ENCODE peak calls at places on chromosome 12, in ten cellular contexts. P, R, H, T, J, L, K, B, C and F are unnamed samples.

GRCh38 chr12:124107299-124107698 is 134.3 kb downstream of the ZNF664 start:
- DNase-seq in P (no peak), R (no peak), H (no peak), T (no peak), J (no peak), L (no peak), K (no peak), B (no peak), C (no peak), F (no peak)

GRCh38 chr12:89528434-89528833 is 2.6 kb upstream of the POC1B start:
- DNase-seq in P (no peak), R (no peak), H (no peak), T (no peak), J (no peak), L (no peak), K (no peak), B (no peak), C (no peak), F (no peak)

GRCh38 chr12:109627633-109628032 is 54.0 kb downstream of the MVK start:
- DNase-seq in P (no peak), R (no peak), H (no peak), T (peak), J (no peak), L (no peak), K (no peak), B (no peak), C (peak), F (no peak)

GRCh38 chr12:13039557-13039956 is 4.6 kb upstream of the FAM234B start:
- DNase-seq in P (peak), R (no peak), H (no peak), T (no peak), J (no peak), L (no peak), K (no peak), B (no peak), C (no peak), F (no peak)

GRCh38 chr12:106101798-106102197 is 37.0 kb downstream of the NUAK1 start:
- DNase-seq in P (no peak), R (no peak), H (no peak), T (no peak), J (no peak), L (no peak), K (peak), B (no peak), C (no peak), F (no peak)

GRCh38 chr12:94875525-94875924 is 128.0 kb downstream of the NDUFA12 start:
- DNase-seq in P (peak), R (no peak), H (no peak), T (peak), J (peak), L (peak), K (peak), B (no peak), C (no peak), F (peak)

GRCh38 chr12:110224379-110225304 is 56.4 kb upstream of the ATP2A2 start:
- DNase-seq in P (peak), R (peak), H (peak), T (peak), J (no peak), L (no peak), K (peak), B (no peak), C (peak), F (peak)

GRCh38 chr12:6538420-6539275 is 4.3 kb downstream of the GAPDH start:
- DNase-seq in P (no peak), R (no peak), H (peak), T (peak), J (peak), L (no peak), K (peak), B (no peak), C (no peak), F (no peak)

GRCh38 chr12:27319394-27319793 is 13.2 kb upstream of the BMAL2 start:
- DNase-seq in P (no peak), R (no peak), H (peak), T (no peak), J (no peak), L (no peak), K (peak), B (no peak), C (no peak), F (peak)

GRCh38 chr12:67647547-67648305 is 819 bp upstream of the DYRK2 start:
- DNase-seq in P (peak), R (peak), H (peak), T (peak), J (peak), L (no peak), K (peak), B (peak), C (peak), F (peak)

GRCh38 chr12:12881495-12881894 is 9.9 kb upstream of the GPRC5A start:
- DNase-seq in P (no peak), R (no peak), H (peak), T (peak), J (no peak), L (no peak), K (peak), B (no peak), C (no peak), F (no peak)

GRCh38 chr12:102197789-102198188 is at the start of gene PMCH:
- DNase-seq in P (no peak), R (no peak), H (peak), T (no peak), J (no peak), L (no peak), K (no peak), B (no peak), C (no peak), F (peak)

GRCh38 chr12:112340235-112340634 is 42.0 kb downstream of the HECTD4 start:
- DNase-seq in P (no peak), R (no peak), H (no peak), T (no peak), J (no peak), L (no peak), K (no peak), B (no peak), C (no peak), F (no peak)

GRCh38 chr12:57631566-57632368 is 1.2 kb downstream of the B4GALNT1 start:
- DNase-seq in P (peak), R (no peak), H (no peak), T (no peak), J (peak), L (no peak), K (no peak), B (no peak), C (peak), F (no peak)

GRCh38 chr12:22672951-22673350 is 48.0 kb downstream of the ETNK1 start:
- DNase-seq in P (no peak), R (no peak), H (peak), T (no peak), J (no peak), L (no peak), K (peak), B (no peak), C (no peak), F (no peak)

GRCh38 chr12:111434680-111435338 is 29.1 kb downstream of the SH2B3 start:
- DNase-seq in P (peak), R (peak), H (peak), T (no peak), J (no peak), L (no peak), K (peak), B (no peak), C (peak), F (no peak)

GRCh38 chr12:21697829-21698630 is 40.4 kb upstream of the LDHB start:
- DNase-seq in P (peak), R (peak), H (peak), T (peak), J (no peak), L (no peak), K (peak), B (no peak), C (no peak), F (no peak)

GRCh38 chr12:122721057-122721545 is 4.5 kb upstream of the HCAR3 start:
- DNase-seq in P (peak), R (no peak), H (peak), T (no peak), J (no peak), L (no peak), K (no peak), B (no peak), C (no peak), F (peak)

GRCh38 chr12:30286345-30286926 is 409.2 kb downstream of the IPO8 start:
- DNase-seq in P (peak), R (no peak), H (peak), T (peak), J (no peak), L (no peak), K (peak), B (no peak), C (no peak), F (peak)

GRCh38 chr12:98151105-98151504 is 364.3 kb upstream of the TMPO start:
- DNase-seq in P (no peak), R (no peak), H (no peak), T (no peak), J (no peak), L (no peak), K (no peak), B (no peak), C (no peak), F (no peak)

GRCh38 chr12:114703060-114703493 is 19.1 kb upstream of the TBX3 start:
- DNase-seq in P (peak), R (no peak), H (no peak), T (no peak), J (peak), L (no peak), K (no peak), B (no peak), C (no peak), F (no peak)

GRCh38 chr12:85527192-85527591 is 247.2 kb downstream of the ALX1 start:
- DNase-seq in P (no peak), R (no peak), H (no peak), T (no peak), J (no peak), L (no peak), K (no peak), B (no peak), C (no peak), F (no peak)

GRCh38 chr12:42129595-42130204 is 15.0 kb downstream of the GXYLT1 start:
- DNase-seq in P (peak), R (peak), H (peak), T (peak), J (no peak), L (no peak), K (peak), B (no peak), C (peak), F (peak)

GRCh38 chr12:96510306-96510764 is 21.0 kb downstream of the CFAP54 start:
- DNase-seq in P (no peak), R (no peak), H (peak), T (no peak), J (no peak), L (no peak), K (peak), B (no peak), C (no peak), F (no peak)

GRCh38 chr12:98238513-98238912 is 276.9 kb upstream of the TMPO start:
- DNase-seq in P (no peak), R (peak), H (peak), T (no peak), J (no peak), L (no peak), K (peak), B (no peak), C (peak), F (no peak)

GRCh38 chr12:78787576-78787975 is 77.0 kb upstream of the SYT1 start:
- DNase-seq in P (no peak), R (no peak), H (no peak), T (no peak), J (no peak), L (no peak), K (peak), B (no peak), C (no peak), F (no peak)

GRCh38 chr12:63877693-63878092 is 33.2 kb downstream of the SRGAP1 start:
- DNase-seq in P (no peak), R (no peak), H (no peak), T (no peak), J (no peak), L (no peak), K (no peak), B (no peak), C (no peak), F (no peak)

GRCh38 chr12:64169999-64170398 is 52.1 kb downstream of the KICS2 start:
- DNase-seq in P (no peak), R (no peak), H (peak), T (no peak), J (no peak), L (no peak), K (no peak), B (no peak), C (no peak), F (peak)

GRCh38 chr12:7151532-7151931 is 21.4 kb downstream of the CLSTN3 start:
- DNase-seq in P (no peak), R (no peak), H (no peak), T (no peak), J (no peak), L (no peak), K (no peak), B (no peak), C (no peak), F (no peak)

GRCh38 chr12:50732591-50732990 is 31.3 kb upstream of the ATF1 start:
- DNase-seq in P (no peak), R (no peak), H (peak), T (peak), J (no peak), L (peak), K (peak), B (no peak), C (peak), F (peak)

GRCh38 chr12:115185529-115185928 is 501.6 kb upstream of the TBX3 start:
- DNase-seq in P (peak), R (no peak), H (peak), T (no peak), J (no peak), L (no peak), K (peak), B (no peak), C (no peak), F (no peak)

GRCh38 chr12:95487024-95487423 is 13.1 kb downstream of the METAP2 start:
- DNase-seq in P (no peak), R (no peak), H (no peak), T (no peak), J (no peak), L (no peak), K (no peak), B (no peak), C (no peak), F (no peak)

GRCh38 chr12:3201741-3202500 is 124.7 kb downstream of the TSPAN9 start:
- DNase-seq in P (no peak), R (no peak), H (no peak), T (no peak), J (no peak), L (no peak), K (peak), B (no peak), C (no peak), F (no peak)
- TF ChIP-seq CTCF in P (peak), R (no peak), H (no peak), T (no peak), J (peak), L (no peak), K (no peak), B (no peak), C (no peak), F (no peak)

DNA sequence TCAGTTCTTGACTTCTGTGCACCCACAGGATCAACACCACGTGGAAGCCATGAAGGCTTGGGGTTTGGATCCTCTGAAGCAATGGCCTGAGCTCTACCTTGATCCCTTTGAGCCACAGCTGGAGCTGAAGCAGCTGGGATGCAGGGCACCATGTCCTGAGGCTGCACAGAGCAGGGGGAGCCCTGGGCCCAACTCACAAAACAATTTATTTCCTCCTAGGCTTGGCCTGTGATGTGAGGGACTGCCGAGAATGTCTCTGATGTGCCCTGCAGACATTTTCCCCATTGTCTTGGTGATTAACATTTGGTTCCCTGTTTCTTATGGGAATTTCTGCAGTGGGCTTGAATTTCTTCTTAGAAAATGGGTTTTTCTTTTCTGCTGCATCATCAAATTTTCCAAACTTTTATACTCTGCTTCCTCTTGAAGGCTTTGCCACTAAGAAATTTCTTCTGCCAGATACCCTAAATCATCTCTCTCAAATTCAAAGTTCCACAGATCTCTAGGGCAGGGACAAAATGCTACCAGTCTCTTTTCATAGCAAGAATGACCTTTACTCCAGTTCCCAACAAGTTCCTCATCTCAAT is 288.2 kb downstream of the CCDC59 start:
- DNase-seq in P (no peak), R (no peak), H (no peak), T (no peak), J (peak), L (no peak), K (no peak), B (no peak), C (no peak), F (no peak)
- H3K27ac ChIP-seq in P (no peak), R (no peak), H (no peak), T (no peak), J (no peak), L (no peak), K (no peak), B (no peak), C (no peak), F (no peak)

GRCh38 chr12:66555113-66555512 is 123.8 kb downstream of the GRIP1 start:
- DNase-seq in P (no peak), R (no peak), H (peak), T (no peak), J (no peak), L (no peak), K (no peak), B (no peak), C (no peak), F (no peak)
- TF ChIP-seq CTCF in P (no peak), R (no peak), H (no peak), T (no peak), J (peak), L (no peak), K (no peak), B (no peak), C (no peak), F (no peak)

DNA sequence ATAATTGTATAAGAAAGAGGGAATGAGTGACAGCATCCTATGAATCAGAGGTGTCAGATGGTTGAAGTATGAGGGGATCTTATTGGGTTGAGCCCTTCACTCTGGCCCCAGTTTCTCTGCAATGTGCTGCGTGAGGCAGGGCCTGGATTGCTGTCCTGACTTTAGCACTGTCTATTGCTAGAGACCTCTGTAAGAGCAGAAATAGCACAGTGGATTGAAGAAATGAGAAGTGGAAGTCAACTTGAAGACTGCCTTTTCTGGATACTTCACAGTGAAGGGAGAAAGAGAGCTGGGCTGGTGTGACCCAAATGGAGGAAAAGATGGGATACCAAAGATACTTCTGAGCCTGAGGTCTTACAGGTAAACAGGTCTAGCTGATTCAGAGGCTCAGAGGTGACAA is 5.8 kb downstream of the ASCL4 start:
- DNase-seq in P (no peak), R (no peak), H (no peak), T (no peak), J (no peak), L (no peak), K (no peak), B (no peak), C (no peak), F (no peak)
- H3K27ac ChIP-seq in P (no peak), R (no peak), H (no peak), T (no peak), J (no peak), L (no peak), K (no peak), B (peak), C (no peak), F (no peak)

GRCh38 chr12:5071496-5071895 is 27.8 kb downstream of the KCNA5 start:
- DNase-seq in P (no peak), R (no peak), H (no peak), T (no peak), J (no peak), L (no peak), K (no peak), B (no peak), C (no peak), F (no peak)

GRCh38 chr12:5073054-5073453 is 29.4 kb downstream of the KCNA5 start:
- DNase-seq in P (no peak), R (no peak), H (no peak), T (no peak), J (no peak), L (no peak), K (no peak), B (no peak), C (no peak), F (no peak)

GRCh38 chr12:5076761-5077160 is 33.1 kb downstream of the KCNA5 start:
- DNase-seq in P (no peak), R (no peak), H (no peak), T (no peak), J (no peak), L (no peak), K (no peak), B (no peak), C (no peak), F (no peak)

GRCh38 chr12:5072326-5072725 is 28.6 kb downstream of the KCNA5 start:
- DNase-seq in P (no peak), R (no peak), H (no peak), T (no peak), J (no peak), L (no peak), K (no peak), B (no peak), C (no peak), F (no peak)

GRCh38 chr12:5073838-5074237 is 30.2 kb downstream of the KCNA5 start:
- DNase-seq in P (no peak), R (no peak), H (no peak), T (no peak), J (peak), L (no peak), K (peak), B (no peak), C (no peak), F (no peak)
- TF ChIP-seq CTCF in P (peak), R (no peak), H (peak), T (no peak), J (peak), L (no peak), K (peak), B (no peak), C (no peak), F (no peak)

GRCh38 chr12:131610891-131611290 is 100.0 kb upstream of the SFSWAP start:
- DNase-seq in P (no peak), R (no peak), H (no peak), T (no peak), J (no peak), L (no peak), K (no peak), B (no peak), C (no peak), F (no peak)

GRCh38 chr12:131611416-131612091 is 99.3 kb upstream of the SFSWAP start:
- DNase-seq in P (no peak), R (no peak), H (no peak), T (no peak), J (no peak), L (no peak), K (no peak), B (no peak), C (no peak), F (no peak)

GRCh38 chr12:131612092-131612755 is 98.7 kb upstream of the SFSWAP start:
- DNase-seq in P (no peak), R (no peak), H (no peak), T (no peak), J (no peak), L (no peak), K (no peak), B (no peak), C (no peak), F (no peak)

GRCh38 chr12:131613678-131614077 is 97.2 kb upstream of the SFSWAP start:
- DNase-seq in P (no peak), R (no peak), H (no peak), T (no peak), J (no peak), L (no peak), K (no peak), B (no peak), C (no peak), F (no peak)

GRCh38 chr12:131613186-131613585 is 97.7 kb upstream of the SFSWAP start:
- DNase-seq in P (no peak), R (no peak), H (no peak), T (no peak), J (no peak), L (no peak), K (no peak), B (no peak), C (no peak), F (no peak)
- H3K27ac ChIP-seq in P (no peak), R (no peak), H (no peak), T (no peak), J (no peak), L (no peak), K (no peak), B (no peak), C (no peak), F (no peak)

GRCh38 chr12:52175411-52176350 is 16.1 kb downstream of the KRT80 start:
- DNase-seq in P (no peak), R (no peak), H (peak), T (no peak), J (peak), L (no peak), K (peak), B (no peak), C (no peak), F (peak)
- TF ChIP-seq CTCF in P (no peak), R (peak), H (peak), T (no peak), J (no peak), L (no peak), K (peak), B (no peak), C (no peak), F (no peak)

GRCh38 chr12:116403546-116403945 is 126.1 kb upstream of the MED13L start:
- DNase-seq in P (no peak), R (no peak), H (no peak), T (no peak), J (no peak), L (no peak), K (no peak), B (no peak), C (no peak), F (no peak)

GRCh38 chr12:116408489-116409217 is 131.2 kb upstream of the MED13L start:
- DNase-seq in P (no peak), R (no peak), H (no peak), T (no peak), J (no peak), L (no peak), K (no peak), B (no peak), C (no peak), F (no peak)

GRCh38 chr12:116402163-116402939 is 124.9 kb upstream of the MED13L start:
- DNase-seq in P (no peak), R (no peak), H (no peak), T (no peak), J (no peak), L (no peak), K (no peak), B (no peak), C (no peak), F (no peak)

GRCh38 chr12:116404913-116405611 is 127.6 kb upstream of the MED13L start:
- DNase-seq in P (no peak), R (no peak), H (no peak), T (no peak), J (no peak), L (no peak), K (no peak), B (no peak), C (no peak), F (no peak)

GRCh38 chr12:116406529-116406928 is 129.0 kb upstream of the MED13L start:
- DNase-seq in P (peak), R (peak), H (no peak), T (peak), J (peak), L (no peak), K (peak), B (peak), C (peak), F (peak)
- H3K27ac ChIP-seq in P (peak), R (no peak), H (no peak), T (peak), J (no peak), L (peak), K (peak), B (no peak), C (peak), F (peak)